ENCODE peak calls at places on chromosomes 4 and X, in five cellular contexts. I is gastrocnemius medialis, V is brain microvascular endothelial cell, S is osteoblast, Q is stomach. G is an unnamed sample.

GRCh38 chr4:143203577-143203976 is 18.9 kb downstream of the USP38 start:
- DNase-seq in Q (no peak), S (no peak), V (no peak), I (no peak), G (no peak)

GRCh38 chrX:40266490-40267333 is 169.0 kb upstream of the BCOR start:
- DNase-seq in Q (peak; percentile 72), V (peak; percentile 42), S (peak; percentile 93), I (peak; percentile 11), G (peak; percentile 66)

GRCh38 chr4:43251760-43252317 is 359.3 kb downstream of the GRXCR1 start:
- DNase-seq in I (no peak), V (no peak), Q (no peak), S (no peak), G (no peak)

GRCh38 chr4:168557658-168558057 is 60.8 kb downstream of the PALLD start:
- DNase-seq in Q (no peak), V (no peak), S (no peak), I (no peak), G (no peak)

GRCh38 chr4:38574559-38575333 is 89.3 kb upstream of the KLF3 start:
- DNase-seq in V (no peak), S (no peak), I (peak; percentile 81), Q (no peak), G (no peak)

GRCh38 chrX:54178100-54178940 is 4.7 kb downstream of the FAM120C start:
- DNase-seq in I (no peak), V (peak; percentile 43), S (no peak), Q (no peak), G (peak; percentile 64)

GRCh38 chrX:152072236-152072635 is 66.1 kb downstream of the MAGEA10 start:
- DNase-seq in Q (no peak), V (peak; percentile 72), I (no peak), S (no peak), G (peak; percentile 51)

GRCh38 chr4:37675587-37676290 is 10.4 kb downstream of the RELL1 start:
- DNase-seq in I (no peak), V (no peak), S (no peak), Q (peak; percentile 51), G (no peak)

GRCh38 chr4:26746742-26747351 is 113.8 kb upstream of the STIM2 start:
- DNase-seq in Q (no peak), S (no peak), I (no peak), V (no peak), G (no peak)

GRCh38 chrX:54248309-54248708 is 65.3 kb upstream of the FAM120C start:
- DNase-seq in V (no peak), S (no peak), Q (no peak), I (no peak), G (peak; percentile 4)

GRCh38 chr4:105137460-105137859 is 9.2 kb upstream of the TET2 start:
- DNase-seq in Q (no peak), I (no peak), V (no peak), S (no peak), G (no peak)

GRCh38 chr4:78652282-78652876 is 100.8 kb downstream of the ANXA3 start:
- DNase-seq in Q (no peak), V (no peak), S (peak; percentile 36), I (no peak), G (no peak)

GRCh38 chr4:80307774-80308465 is 27.6 kb upstream of the CFAP299 start:
- DNase-seq in I (no peak), S (no peak), Q (no peak), V (peak; percentile 43), G (peak; percentile 77)

GRCh38 chr4:15673337-15673736 is 8.3 kb upstream of the FAM200B start:
- DNase-seq in Q (no peak), V (no peak), I (no peak), S (no peak), G (no peak)

GRCh38 chr4:44629280-44629866 is 22.1 kb downstream of the YIPF7 start:
- DNase-seq in V (peak; percentile 58), I (no peak), S (peak; percentile 62), Q (no peak), G (peak; percentile 46)

GRCh38 chr4:16909245-16909644 is 10.8 kb upstream of the LDB2 start:
- DNase-seq in S (no peak), I (no peak), V (no peak), Q (no peak), G (no peak)

GRCh38 chrX:48958635-48959094 is 1.3 kb upstream of the OTUD5 start:
- DNase-seq in I (no peak), Q (peak; percentile 32), V (peak; percentile 65), S (no peak), G (no peak)

GRCh38 chrX:285076-285677 is 4.0 kb downstream of the PLCXD1 start:
- DNase-seq in V (no peak), S (no peak), Q (no peak), I (no peak), G (no peak)

GRCh38 chrX:130704053-130705038 is 198.7 kb downstream of the ENOX2 start:
- DNase-seq in I (no peak), V (peak; percentile 12), S (no peak), Q (no peak), G (no peak)

GRCh38 chrX:17682259-17682658 is 55.0 kb upstream of the SCML1 start:
- DNase-seq in I (no peak), V (no peak), Q (no peak), S (no peak), G (no peak)

GRCh38 chr4:158775091-158775651 is 6.3 kb downstream of the FNIP2 start:
- DNase-seq in S (peak; percentile 66), I (no peak), V (peak; percentile 60), Q (no peak), G (peak; percentile 45)

GRCh38 chr4:40143926-40144508 is 52.8 kb upstream of the RHOH start:
- DNase-seq in Q (no peak), I (no peak), S (no peak), V (no peak), G (no peak)

GRCh38 chrX:134624046-134624430 is 34.2 kb downstream of the PLAC1 start:
- DNase-seq in S (no peak), V (no peak), I (no peak), Q (no peak), G (no peak)

GRCh38 chr4:184287697-184288255 is 70.1 kb upstream of the ENPP6 start:
- DNase-seq in I (no peak), S (peak; percentile 90), V (peak; percentile 47), Q (peak; percentile 74), G (peak; percentile 17)

GRCh38 chr4:146192060-146192459 is 16.5 kb downstream of the LSM6 start:
- DNase-seq in S (no peak), Q (no peak), I (peak; percentile 31), V (no peak), G (no peak)

GRCh38 chr4:16721618-16722291 is 176.7 kb downstream of the LDB2 start:
- DNase-seq in I (no peak), V (peak; percentile 91), Q (no peak), S (peak; percentile 71), G (no peak)

GRCh38 chrX:109954333-109954732 is 48.6 kb upstream of the TMEM164 start:
- DNase-seq in S (peak; percentile 58), I (no peak), Q (no peak), V (no peak), G (peak; percentile 16)
- H3K27ac ChIP-seq in S (peak overlapping the region; percentile 53), I (no peak overlapping the region), Q (no peak overlapping the region), V (no peak overlapping the region), G (no peak overlapping the region)

GRCh38 chrX:106037835-106038473 is 573 bp downstream of the SERPINA7 start:
- DNase-seq in S (no peak), I (no peak), Q (no peak), V (no peak), G (no peak)

GRCh38 chrX:106038625-106039024 is at the start of gene SERPINA7:
- DNase-seq in Q (no peak), I (no peak), V (no peak), S (no peak), G (no peak)

GRCh38 chrX:106042296-106042695 is 3.8 kb upstream of the SERPINA7 start:
- DNase-seq in V (no peak), S (no peak), Q (no peak), I (no peak), G (no peak)

GRCh38 chrX:106036716-106037115 is 1.8 kb downstream of the SERPINA7 start:
- DNase-seq in Q (no peak), V (no peak), S (no peak), I (no peak), G (no peak)

DNA sequence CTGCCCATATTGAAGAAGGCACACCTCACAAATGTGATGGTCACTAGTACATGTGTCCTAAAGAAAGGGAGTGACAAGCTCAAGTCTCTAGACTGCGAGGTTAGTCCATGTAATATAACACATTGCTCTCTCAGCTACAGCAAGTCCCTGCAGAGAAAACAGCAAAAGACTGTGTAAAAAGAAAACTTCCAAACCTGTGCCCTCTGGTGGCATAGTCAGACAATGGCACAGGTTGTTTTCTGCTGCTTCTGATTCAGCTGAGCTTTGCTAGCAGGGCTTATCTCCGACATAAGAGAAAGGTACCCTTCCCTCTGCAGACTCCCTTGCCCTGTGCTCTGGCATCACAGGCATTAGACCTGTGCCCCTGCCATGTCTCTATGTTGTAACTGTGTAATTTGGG is 1.4 kb upstream of the SERPINA7 start:
- DNase-seq in V (peak; percentile 5), I (no peak), S (no peak), Q (no peak), G (peak; percentile 1)
- TF ChIP-seq CTCF in V (peak; percentile 45), I (no peak), S (peak; percentile 33), Q (peak; percentile 27), G (no peak)

GRCh38 chrX:107827137-107827831 is 1.6 kb downstream of the MID2 start:
- DNase-seq in V (no peak), S (peak; percentile 88), Q (no peak), I (no peak), G (peak; percentile 6)

GRCh38 chrX:107826286-107827136 is 845 bp downstream of the MID2 start:
- DNase-seq in S (peak; percentile 84), V (peak; percentile 31), I (peak; percentile 2), Q (peak; percentile 34), G (peak; percentile 11)

GRCh38 chrX:107827852-107828251 is 2.2 kb downstream of the MID2 start:
- DNase-seq in Q (no peak), I (no peak), S (peak; percentile 43), V (no peak), G (no peak)

GRCh38 chrX:107823456-107823855 is 2.2 kb upstream of the MID2 start:
- DNase-seq in S (peak; percentile 84), I (no peak), Q (no peak), V (peak; percentile 63), G (no peak)

GRCh38 chrX:107825698-107826285 is at the start of gene MID2:
- DNase-seq in V (no peak), Q (peak; percentile 67), S (peak; percentile 85), I (peak; percentile 75), G (peak; percentile 53)
- H3K27ac ChIP-seq in V (peak within 1 kb of the TSS; percentile 53), Q (peak within 1 kb of the TSS; percentile 92), S (peak within 1 kb of the TSS; percentile 63), I (peak within 1 kb of the TSS; percentile 92), G (peak within 1 kb of the TSS; percentile 79)

DNA sequence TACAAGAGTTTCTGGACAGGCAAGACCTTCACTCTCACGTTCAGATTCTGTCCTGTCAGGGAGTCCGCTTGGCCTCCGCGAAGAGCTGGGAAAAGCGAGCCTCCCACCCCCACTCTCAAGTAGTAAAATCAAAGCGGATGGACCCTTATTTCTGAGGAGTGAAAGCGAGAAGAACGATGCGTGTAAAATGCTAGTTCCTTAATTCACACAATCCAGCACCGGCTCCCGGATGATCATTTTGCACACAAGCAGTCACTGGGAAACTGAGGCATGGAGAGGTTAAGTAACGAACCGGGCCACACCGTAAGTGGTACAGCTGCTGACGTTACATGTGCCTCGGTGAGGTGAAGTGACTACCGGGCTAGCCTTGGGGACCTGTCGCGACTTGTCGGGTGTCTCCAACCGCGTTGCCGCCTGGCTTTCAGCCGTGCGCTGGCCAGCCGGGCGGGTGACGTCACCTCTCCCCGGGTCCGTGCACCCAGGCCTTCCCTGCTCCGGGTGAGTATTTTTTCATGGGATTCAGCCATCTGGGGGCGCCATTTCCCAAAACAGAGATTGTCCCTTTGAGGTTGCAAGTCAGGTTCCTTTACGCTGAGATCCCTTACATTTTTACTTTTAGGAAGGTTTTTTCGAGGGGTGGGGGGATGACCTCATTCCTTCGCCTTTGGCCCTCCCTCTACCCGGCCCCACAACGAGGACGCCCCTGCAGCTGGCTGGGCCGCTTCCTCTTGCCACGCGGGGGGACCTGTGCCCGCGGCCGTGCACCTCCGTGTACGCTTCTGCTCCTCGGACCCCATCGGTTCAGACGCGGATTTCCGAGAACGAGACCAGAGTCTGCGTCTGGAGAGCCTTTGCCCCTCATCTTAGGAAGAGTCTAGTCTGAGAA is 3.4 kb upstream of the SFRP2 start:
- DNase-seq in Q (no peak), S (peak; percentile 77), V (peak; percentile 42), I (no peak), G (peak; percentile 64)
- TF ChIP-seq CTCF in Q (no peak), S (no peak), V (peak; percentile 61), I (peak; percentile 19), G (no peak)

G was measured in RWPE1.